ENCODE peak calls at places on chromosomes 7 and 10, in seven cellular contexts. One of them, this sample, is unnamed.

GRCh38 chr10:131979821-131980270 is 1.9 kb downstream of the BNIP3 start:
- DNase-seq in HCT116: no peak
- DNase-seq in MM.1S: no peak
- DNase-seq in neural progenitor cell: peak; percentile 56
- DNase-seq in fibroblast of lung: peak; percentile 26
- DNase-seq in PC-9: no peak
- DNase-seq in endothelial cell of umbilical vein: peak; percentile 50
- DNase-seq in this sample: no peak

GRCh38 chr7:92057375-92057774 is 76.9 kb downstream of the CYP51A1 start:
- DNase-seq in HCT116: no peak
- DNase-seq in MM.1S: no peak
- DNase-seq in neural progenitor cell: peak; percentile 25
- DNase-seq in fibroblast of lung: no peak
- DNase-seq in PC-9: peak; percentile 56
- DNase-seq in endothelial cell of umbilical vein: no peak
- DNase-seq in this sample: peak; percentile 40

GRCh38 chr7:117143066-117143465 is 179.8 kb downstream of the WNT2 start:
- DNase-seq in HCT116: no peak
- DNase-seq in MM.1S: no peak
- DNase-seq in neural progenitor cell: no peak
- DNase-seq in fibroblast of lung: no peak
- DNase-seq in PC-9: no peak
- DNase-seq in endothelial cell of umbilical vein: peak; percentile 67
- DNase-seq in this sample: no peak

GRCh38 chr10:119803264-119803663 is 69.4 kb downstream of the MCMBP start:
- DNase-seq in HCT116: no peak
- DNase-seq in MM.1S: no peak
- DNase-seq in neural progenitor cell: no peak
- DNase-seq in fibroblast of lung: peak; percentile 82
- DNase-seq in PC-9: no peak
- DNase-seq in endothelial cell of umbilical vein: no peak
- DNase-seq in this sample: peak; percentile 16

GRCh38 chr7:17546206-17546998 is 247.9 kb downstream of the AHR start:
- DNase-seq in HCT116: no peak
- DNase-seq in MM.1S: no peak
- DNase-seq in neural progenitor cell: no peak
- DNase-seq in fibroblast of lung: peak; percentile 75
- DNase-seq in PC-9: no peak
- DNase-seq in endothelial cell of umbilical vein: peak; percentile 50
- DNase-seq in this sample: peak; percentile 69

GRCh38 chr7:159070422-159071148 is 74.1 kb downstream of the VIPR2 start:
- DNase-seq in HCT116: no peak
- DNase-seq in MM.1S: no peak
- DNase-seq in neural progenitor cell: no peak
- DNase-seq in fibroblast of lung: no peak
- DNase-seq in PC-9: no peak
- DNase-seq in endothelial cell of umbilical vein: no peak
- DNase-seq in this sample: no peak

GRCh38 chr10:60942604-60943269 is 1.2 kb downstream of the RHOBTB1 start:
- DNase-seq in HCT116: no peak
- DNase-seq in MM.1S: no peak
- DNase-seq in neural progenitor cell: no peak
- DNase-seq in fibroblast of lung: peak; percentile 49
- DNase-seq in PC-9: peak; percentile 10
- DNase-seq in endothelial cell of umbilical vein: peak; percentile 59
- DNase-seq in this sample: no peak

GRCh38 chr10:94496646-94497045 is 48.9 kb upstream of the HELLS start:
- DNase-seq in HCT116: no peak
- DNase-seq in MM.1S: no peak
- DNase-seq in neural progenitor cell: no peak
- DNase-seq in fibroblast of lung: no peak
- DNase-seq in PC-9: no peak
- DNase-seq in endothelial cell of umbilical vein: peak; percentile 5
- DNase-seq in this sample: no peak

GRCh38 chr7:24975647-24976260 is 4.2 kb downstream of the OSBPL3 start:
- DNase-seq in HCT116: no peak
- DNase-seq in MM.1S: no peak
- DNase-seq in neural progenitor cell: no peak
- DNase-seq in fibroblast of lung: peak; percentile 44
- DNase-seq in PC-9: no peak
- DNase-seq in endothelial cell of umbilical vein: no peak
- DNase-seq in this sample: no peak

GRCh38 chr7:51017576-51018535 is 235.2 kb upstream of the GRB10 start:
- DNase-seq in HCT116: no peak
- DNase-seq in MM.1S: no peak
- DNase-seq in neural progenitor cell: no peak
- DNase-seq in fibroblast of lung: no peak
- DNase-seq in PC-9: no peak
- DNase-seq in endothelial cell of umbilical vein: no peak
- DNase-seq in this sample: no peak

GRCh38 chr7:156655232-156655628 is 14.7 kb downstream of the RNF32 start:
- DNase-seq in HCT116: no peak
- DNase-seq in MM.1S: no peak
- DNase-seq in neural progenitor cell: no peak
- DNase-seq in fibroblast of lung: no peak
- DNase-seq in PC-9: no peak
- DNase-seq in endothelial cell of umbilical vein: no peak
- DNase-seq in this sample: no peak

GRCh38 chr10:69486922-69487730 is 35.9 kb downstream of the TSPAN15 start:
- DNase-seq in HCT116: no peak
- DNase-seq in MM.1S: no peak
- DNase-seq in neural progenitor cell: no peak
- DNase-seq in fibroblast of lung: no peak
- DNase-seq in PC-9: no peak
- DNase-seq in endothelial cell of umbilical vein: no peak
- DNase-seq in this sample: peak; percentile 79

GRCh38 chr7:84105582-84105981 is 89.0 kb downstream of the SEMA3A start:
- DNase-seq in HCT116: no peak
- DNase-seq in MM.1S: no peak
- DNase-seq in neural progenitor cell: no peak
- DNase-seq in fibroblast of lung: peak; percentile 32
- DNase-seq in PC-9: no peak
- DNase-seq in endothelial cell of umbilical vein: peak; percentile 63
- DNase-seq in this sample: no peak

GRCh38 chr7:83814480-83814879 is 165.5 kb upstream of the SEMA3E start:
- DNase-seq in HCT116: no peak
- DNase-seq in MM.1S: no peak
- DNase-seq in neural progenitor cell: no peak
- DNase-seq in fibroblast of lung: no peak
- DNase-seq in PC-9: no peak
- DNase-seq in endothelial cell of umbilical vein: no peak
- DNase-seq in this sample: no peak

GRCh38 chr10:22613011-22613410 is 101.4 kb downstream of the PIP4K2A start:
- DNase-seq in HCT116: no peak
- DNase-seq in MM.1S: no peak
- DNase-seq in neural progenitor cell: no peak
- DNase-seq in fibroblast of lung: no peak
- DNase-seq in PC-9: no peak
- DNase-seq in endothelial cell of umbilical vein: no peak
- DNase-seq in this sample: no peak

GRCh38 chr10:11197266-11197712 is 179.6 kb downstream of the CELF2 start:
- DNase-seq in HCT116: no peak
- DNase-seq in MM.1S: no peak
- DNase-seq in neural progenitor cell: peak; percentile 26
- DNase-seq in fibroblast of lung: no peak
- DNase-seq in PC-9: no peak
- DNase-seq in endothelial cell of umbilical vein: no peak
- DNase-seq in this sample: no peak

GRCh38 chr7:27203964-27204594 is 4.2 kb upstream of the HOXA13 start:
- DNase-seq in HCT116: no peak
- DNase-seq in MM.1S: no peak
- DNase-seq in neural progenitor cell: no peak
- DNase-seq in fibroblast of lung: no peak
- DNase-seq in PC-9: no peak
- DNase-seq in endothelial cell of umbilical vein: no peak
- DNase-seq in this sample: no peak

GRCh38 chr7:41788556-41788955 is 85.7 kb upstream of the INHBA start:
- DNase-seq in HCT116: no peak
- DNase-seq in MM.1S: no peak
- DNase-seq in neural progenitor cell: no peak
- DNase-seq in fibroblast of lung: no peak
- DNase-seq in PC-9: no peak
- DNase-seq in endothelial cell of umbilical vein: no peak
- DNase-seq in this sample: peak; percentile 59

GRCh38 chr7:106679153-106679931 is 18.4 kb upstream of the CCDC71L start:
- DNase-seq in HCT116: no peak
- DNase-seq in MM.1S: no peak
- DNase-seq in neural progenitor cell: no peak
- DNase-seq in fibroblast of lung: peak; percentile 63
- DNase-seq in PC-9: peak; percentile 31
- DNase-seq in endothelial cell of umbilical vein: peak; percentile 73
- DNase-seq in this sample: peak; percentile 79

DNA sequence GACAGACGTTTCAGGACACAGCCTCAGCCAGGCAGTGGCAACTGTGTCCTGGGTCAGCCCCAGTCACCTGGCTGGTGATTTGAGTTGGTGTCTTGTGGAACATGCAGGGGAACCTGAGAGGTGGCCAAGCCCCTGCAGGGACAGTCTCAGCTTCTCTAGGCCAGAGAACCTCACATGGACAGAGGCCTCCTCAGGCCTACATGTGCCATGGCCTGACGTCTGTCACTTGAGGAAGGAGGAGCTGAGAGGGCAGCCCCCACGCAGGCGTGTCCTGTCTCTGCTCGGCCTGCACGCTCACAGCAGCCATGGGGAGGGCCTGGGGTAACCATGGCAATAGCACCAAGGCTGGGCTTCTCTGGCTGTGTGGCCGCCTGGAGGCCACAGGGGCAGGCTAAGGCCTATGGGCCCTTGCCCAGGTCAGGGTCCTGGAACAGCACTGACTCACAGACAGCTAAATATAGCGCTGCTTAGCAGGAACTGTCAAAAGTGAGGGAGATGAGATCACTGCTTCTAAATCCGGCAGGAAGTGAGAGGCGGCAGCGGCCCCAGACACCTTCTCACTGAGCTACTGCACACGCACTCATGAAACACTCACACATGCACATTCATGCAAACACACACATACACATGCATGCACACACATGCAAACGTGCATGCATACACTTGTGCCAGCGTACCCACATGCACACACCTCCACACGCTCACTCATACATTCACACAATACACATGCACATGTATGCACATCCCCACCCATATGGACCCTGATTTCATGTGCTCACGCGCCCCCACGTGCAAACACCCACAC is 57.0 kb downstream of the YKT6 start:
- DNase-seq in HCT116: no peak
- DNase-seq in MM.1S: peak; percentile 90
- DNase-seq in neural progenitor cell: peak; percentile 40
- DNase-seq in fibroblast of lung: peak; percentile 89
- DNase-seq in PC-9: peak; percentile 86
- DNase-seq in endothelial cell of umbilical vein: peak; percentile 89
- DNase-seq in this sample: peak; percentile 66
- H2AFZ ChIP-seq in HCT116: no peak overlapping the region
- H2AFZ ChIP-seq in MM.1S: peak overlapping the region; percentile 89
- H2AFZ ChIP-seq in neural progenitor cell: no peak overlapping the region
- H2AFZ ChIP-seq in fibroblast of lung: no peak overlapping the region
- H2AFZ ChIP-seq in PC-9: no peak overlapping the region
- H2AFZ ChIP-seq in endothelial cell of umbilical vein: no peak overlapping the region
- H2AFZ ChIP-seq in this sample: no peak overlapping the region

DNA sequence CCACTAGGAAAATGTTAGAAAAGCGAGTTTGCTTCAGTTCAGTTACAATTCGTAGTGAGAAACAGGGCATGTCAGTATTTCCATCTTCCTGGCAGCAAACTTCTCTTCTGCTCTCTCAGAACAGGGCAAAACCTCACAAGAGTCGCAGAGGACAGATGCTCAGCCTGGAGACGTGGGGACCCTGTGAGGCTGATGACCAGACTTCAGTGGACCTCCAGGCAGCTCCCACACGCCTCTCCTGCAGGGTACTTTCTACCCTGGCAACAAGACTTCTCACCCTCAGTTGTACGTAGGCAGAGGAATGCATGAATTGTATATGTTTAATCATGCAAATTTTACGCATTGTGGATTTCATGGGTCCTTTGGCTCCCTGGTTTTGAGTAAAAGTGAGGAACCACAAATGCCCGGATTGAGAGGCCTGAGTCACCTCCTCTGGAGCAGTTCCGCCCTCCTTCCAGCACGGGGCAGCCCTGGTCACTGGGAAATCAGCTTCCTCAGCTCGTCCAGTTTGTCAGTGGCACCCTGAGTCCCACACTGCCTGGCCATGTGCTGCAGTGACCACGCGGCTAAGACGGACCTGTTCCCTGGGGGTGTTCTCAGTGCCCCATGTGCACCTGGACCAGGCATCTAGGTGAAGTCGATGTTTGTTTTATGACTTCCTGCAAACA is 165.3 kb downstream of the TNS3 start:
- DNase-seq in HCT116: no peak
- DNase-seq in MM.1S: no peak
- DNase-seq in neural progenitor cell: peak; percentile 19
- DNase-seq in fibroblast of lung: peak; percentile 50
- DNase-seq in PC-9: no peak
- DNase-seq in endothelial cell of umbilical vein: no peak
- DNase-seq in this sample: no peak
- TF ChIP-seq CTCF in HCT116: no peak
- TF ChIP-seq CTCF in MM.1S: no peak
- TF ChIP-seq CTCF in neural progenitor cell: no peak
- TF ChIP-seq CTCF in fibroblast of lung: no peak
- TF ChIP-seq CTCF in PC-9: no peak
- TF ChIP-seq CTCF in endothelial cell of umbilical vein: no peak
- TF ChIP-seq CTCF in this sample: no peak

GRCh38 chr7:128259131-128260056 is 18.3 kb downstream of the LEP start:
- DNase-seq in HCT116: peak; percentile 12
- DNase-seq in MM.1S: no peak
- DNase-seq in neural progenitor cell: no peak
- DNase-seq in fibroblast of lung: peak; percentile 44
- DNase-seq in PC-9: peak; percentile 83
- DNase-seq in endothelial cell of umbilical vein: no peak
- DNase-seq in this sample: peak; percentile 51
- H2AFZ ChIP-seq in HCT116: peak overlapping the region; percentile 43
- H2AFZ ChIP-seq in MM.1S: no peak overlapping the region
- H2AFZ ChIP-seq in neural progenitor cell: peak overlapping the region; percentile 56
- H2AFZ ChIP-seq in fibroblast of lung: no peak overlapping the region
- H2AFZ ChIP-seq in PC-9: peak overlapping the region; percentile 60
- H2AFZ ChIP-seq in endothelial cell of umbilical vein: no peak overlapping the region
- H2AFZ ChIP-seq in this sample: peak overlapping the region; percentile 77

GRCh38 chr7:153829523-153829922 is 222.7 kb upstream of the DPP6 start:
- DNase-seq in HCT116: no peak
- DNase-seq in MM.1S: no peak
- DNase-seq in neural progenitor cell: no peak
- DNase-seq in fibroblast of lung: no peak
- DNase-seq in PC-9: peak; percentile 6
- DNase-seq in endothelial cell of umbilical vein: no peak
- DNase-seq in this sample: no peak

GRCh38 chr7:153840861-153841260 is 211.3 kb upstream of the DPP6 start:
- DNase-seq in HCT116: no peak
- DNase-seq in MM.1S: peak; percentile 55
- DNase-seq in neural progenitor cell: no peak
- DNase-seq in fibroblast of lung: no peak
- DNase-seq in PC-9: no peak
- DNase-seq in endothelial cell of umbilical vein: no peak
- DNase-seq in this sample: no peak

GRCh38 chr7:153835712-153836265 is 216.4 kb upstream of the DPP6 start:
- DNase-seq in HCT116: no peak
- DNase-seq in MM.1S: no peak
- DNase-seq in neural progenitor cell: no peak
- DNase-seq in fibroblast of lung: no peak
- DNase-seq in PC-9: no peak
- DNase-seq in endothelial cell of umbilical vein: no peak
- DNase-seq in this sample: no peak

GRCh38 chr7:153832160-153832559 is 220.0 kb upstream of the DPP6 start:
- DNase-seq in HCT116: no peak
- DNase-seq in MM.1S: peak; percentile 15
- DNase-seq in neural progenitor cell: no peak
- DNase-seq in fibroblast of lung: no peak
- DNase-seq in PC-9: no peak
- DNase-seq in endothelial cell of umbilical vein: no peak
- DNase-seq in this sample: no peak

GRCh38 chr7:153835104-153835503 is 217.1 kb upstream of the DPP6 start:
- DNase-seq in HCT116: no peak
- DNase-seq in MM.1S: peak; percentile 45
- DNase-seq in neural progenitor cell: no peak
- DNase-seq in fibroblast of lung: no peak
- DNase-seq in PC-9: no peak
- DNase-seq in endothelial cell of umbilical vein: no peak
- DNase-seq in this sample: no peak
- TF ChIP-seq CTCF in HCT116: no peak
- TF ChIP-seq CTCF in MM.1S: peak; percentile 37
- TF ChIP-seq CTCF in neural progenitor cell: peak; percentile 13
- TF ChIP-seq CTCF in fibroblast of lung: no peak
- TF ChIP-seq CTCF in PC-9: peak; percentile 42
- TF ChIP-seq CTCF in endothelial cell of umbilical vein: no peak
- TF ChIP-seq CTCF in this sample: no peak